ENCODE peak calls at places on chromosome 5, in eight cellular contexts. K, U, H, S, N, Q, W and M are unnamed samples.
A peak's percentile ranks its signal among the peaks of the same experiment; 100 is the strongest.

GRCh38 chr5:105907016-105907415 is 1763.7 kb downstream of the EFNA5 start:
- DNase-seq in Q (peak; percentile 32), K (no peak), H (no peak), N (no peak), U (no peak), S (no peak), W (no peak), M (peak; percentile 61)

GRCh38 chr5:1277331-1277730 is 17.5 kb downstream of the TERT start:
- DNase-seq in K (no peak), W (no peak), H (no peak), U (no peak), Q (no peak), N (no peak), S (no peak), M (no peak)

GRCh38 chr5:115267617-115268016 is 4.9 kb upstream of the PGGT1B start:
- DNase-seq in Q (peak; percentile 36), K (no peak), H (peak; percentile 85), W (no peak), U (no peak), N (no peak), S (peak; percentile 17), M (no peak)

GRCh38 chr5:167639213-167639612 is 652.2 kb upstream of the WWC1 start:
- DNase-seq in S (no peak), U (peak; percentile 32), W (no peak), Q (peak; percentile 79), H (peak; percentile 64), K (no peak), N (no peak), M (peak; percentile 70)

GRCh38 chr5:42858031-42858643 is 46.4 kb upstream of the SELENOP start:
- DNase-seq in U (no peak), H (peak; percentile 62), W (no peak), K (no peak), Q (peak; percentile 82), S (peak; percentile 64), N (no peak), M (no peak)

GRCh38 chr5:74638776-74639537 is 1.6 kb downstream of the ENC1 start:
- DNase-seq in H (peak; percentile 65), Q (peak; percentile 55), N (no peak), W (no peak), U (no peak), K (no peak), S (no peak), M (peak; percentile 52)

GRCh38 chr5:35990941-35991592 is at the start of gene UGT3A1:
- DNase-seq in N (no peak), U (no peak), S (no peak), W (no peak), H (no peak), Q (no peak), K (no peak), M (no peak)

GRCh38 chr5:72238712-72239445 is 81.2 kb downstream of the MRPS27 start:
- DNase-seq in H (no peak), N (no peak), Q (no peak), S (no peak), U (no peak), W (no peak), K (no peak), M (no peak)

GRCh38 chr5:1490360-1490759 is 33.4 kb downstream of the LPCAT1 start:
- DNase-seq in N (no peak), Q (no peak), H (no peak), W (no peak), U (no peak), K (no peak), S (no peak), M (no peak)

GRCh38 chr5:129228577-129228976 is 134.0 kb downstream of the ISOC1 start:
- DNase-seq in U (no peak), W (no peak), K (no peak), Q (no peak), S (no peak), H (no peak), N (no peak), M (no peak)

GRCh38 chr5:139204196-139204595 is 6.0 kb upstream of the SIL1 start:
- DNase-seq in H (no peak), Q (no peak), K (no peak), S (no peak), W (no peak), U (no peak), N (no peak), M (no peak)

GRCh38 chr5:76041863-76042262 is 41.3 kb upstream of the SV2C start:
- DNase-seq in K (no peak), W (no peak), H (peak; percentile 13), S (no peak), N (peak; percentile 51), Q (no peak), U (no peak), M (no peak)

GRCh38 chr5:76642390-76643040 is 19.3 kb upstream of the F2RL2 start:
- DNase-seq in Q (no peak), W (no peak), S (no peak), H (no peak), U (peak; percentile 58), N (no peak), K (no peak), M (no peak)

GRCh38 chr5:73591102-73591695 is 25.7 kb downstream of the UTP15 start:
- DNase-seq in S (peak; percentile 69), K (peak; percentile 54), Q (peak; percentile 95), U (peak; percentile 84), W (peak; percentile 88), N (no peak), H (peak; percentile 76), M (peak; percentile 94)

GRCh38 chr5:56964173-56964572 is 12.2 kb upstream of the MIER3 start:
- DNase-seq in H (peak; percentile 60), N (no peak), Q (no peak), S (no peak), W (no peak), K (no peak), U (no peak), M (peak; percentile 35)

GRCh38 chr5:95422842-95423241 is 31.7 kb downstream of the FAM81B start:
- DNase-seq in K (no peak), Q (peak; percentile 62), N (no peak), H (peak; percentile 50), W (no peak), U (no peak), S (peak; percentile 27), M (peak; percentile 8)

GRCh38 chr5:123599171-123599570 is 87.2 kb downstream of the CSNK1G3 start:
- DNase-seq in S (no peak), H (no peak), Q (peak; percentile 10), K (no peak), W (no peak), U (peak; percentile 15), N (no peak), M (peak; percentile 8)

GRCh38 chr5:5178580-5178979 is 38.5 kb downstream of the ADAMTS16 start:
- DNase-seq in Q (no peak), N (no peak), S (no peak), H (no peak), U (no peak), W (no peak), K (no peak), M (no peak)

GRCh38 chr5:154570572-154571324 is 92.7 kb upstream of the HAND1 start:
- DNase-seq in K (no peak), W (no peak), H (no peak), S (no peak), Q (no peak), N (no peak), U (no peak), M (no peak)

GRCh38 chr5:172833691-172834569 is at the start of gene ERGIC1:
- DNase-seq in H (peak; percentile 56), W (peak; percentile 84), N (peak; percentile 95), Q (peak; percentile 74), U (peak; percentile 67), K (peak; percentile 88), S (peak; percentile 78), M (peak; percentile 88)

GRCh38 chr5:130164966-130165365 is 260.7 kb downstream of the CHSY3 start:
- DNase-seq in Q (peak; percentile 78), S (peak; percentile 8), W (peak; percentile 10), K (no peak), H (peak; percentile 20), N (no peak), U (peak; percentile 55), M (peak; percentile 13)

DNA sequence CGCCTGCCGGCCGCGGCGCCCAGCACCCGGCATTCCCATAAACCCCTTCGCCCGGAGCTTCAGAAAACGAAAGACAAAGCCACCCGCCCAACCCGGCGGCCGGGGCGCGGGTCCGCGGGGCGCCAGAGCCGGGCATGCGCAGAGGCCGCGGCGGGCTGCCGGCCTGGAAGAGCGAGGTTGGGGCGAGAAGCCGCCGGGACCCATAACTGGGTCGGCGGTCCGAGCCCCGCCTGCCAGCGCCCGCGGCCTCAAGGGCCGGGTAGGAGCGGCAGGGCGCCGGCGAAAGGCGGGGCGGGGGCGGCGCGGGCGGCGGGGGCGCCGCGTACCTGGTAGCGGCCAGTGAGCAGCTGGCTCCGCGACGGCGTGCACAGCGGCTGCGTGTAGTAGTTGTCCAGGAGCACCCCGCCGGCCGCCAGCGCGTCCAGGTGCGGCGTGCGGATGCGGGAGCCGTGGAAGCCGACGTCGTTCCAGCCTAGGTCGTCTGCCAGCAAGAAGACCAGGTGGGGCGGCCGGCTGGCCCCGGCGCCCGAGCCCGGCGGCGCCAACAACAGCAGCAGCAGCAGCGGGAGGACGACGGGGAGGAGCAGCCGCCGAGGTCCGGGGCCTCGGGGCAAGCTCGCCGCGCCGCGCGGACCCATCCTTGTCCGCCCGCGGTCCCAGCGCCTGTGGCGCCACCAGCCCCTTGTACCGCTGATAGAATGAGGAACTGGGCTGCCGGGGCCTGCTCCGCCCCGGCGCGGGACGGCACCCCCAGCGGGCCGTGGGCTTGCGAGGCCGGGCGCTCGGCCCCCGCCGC is at the start of gene ARSB:
- DNase-seq in N (peak; percentile 93), W (peak; percentile 85), Q (peak; percentile 69), U (peak; percentile 78), S (peak; percentile 82), H (peak; percentile 67), K (peak; percentile 87), M (peak; percentile 81)
- TF ChIP-seq CTCF in N (peak; percentile 33), W (no peak), Q (peak; percentile 32), U (peak; percentile 60), S (peak; percentile 52), H (peak; percentile 53), K (peak; percentile 59), M (peak; percentile 42)

GRCh38 chr5:134436523-134437339 is 25.1 kb upstream of the CDKN2AIPNL start:
- DNase-seq in N (peak; percentile 93), H (peak; percentile 92), U (peak; percentile 87), S (peak; percentile 55), W (peak; percentile 75), Q (peak; percentile 96), K (peak; percentile 46), M (peak; percentile 77)
- H3K4me3 ChIP-seq in N (no peak overlapping the region), H (no peak overlapping the region), U (no peak overlapping the region), S (no peak overlapping the region), W (no peak overlapping the region), Q (no peak overlapping the region), K (no peak overlapping the region), M (no peak overlapping the region)

DNA sequence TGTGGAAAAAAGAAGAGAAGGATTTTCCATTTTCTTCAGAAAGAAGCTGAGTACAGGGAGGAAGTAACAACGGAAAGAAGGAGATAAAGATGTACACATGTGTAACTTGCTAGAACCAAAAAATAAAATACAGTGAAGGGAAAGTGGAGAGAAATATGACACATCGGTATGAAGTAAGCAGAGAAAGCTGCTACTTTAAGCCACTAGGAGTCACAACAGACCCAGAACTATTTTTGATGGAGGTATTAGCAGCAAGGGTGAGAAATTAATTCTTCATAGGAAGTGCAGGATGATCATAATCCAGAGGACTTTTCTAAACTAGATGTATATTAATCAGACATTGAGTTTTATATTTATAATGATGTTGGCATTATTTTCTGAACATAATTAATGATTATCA is 88.5 kb downstream of the FAM174A start:
- DNase-seq in W (peak; percentile 14), N (no peak), K (no peak), Q (peak; percentile 49), S (peak; percentile 24), H (peak; percentile 50), U (peak; percentile 38), M (peak; percentile 50)
- TF ChIP-seq CTCF in W (peak; percentile 49), N (peak; percentile 58), K (peak; percentile 49), Q (peak; percentile 71), S (peak; percentile 68), H (peak; percentile 46), U (peak; percentile 62), M (peak; percentile 75)

GRCh38 chr5:109016300-109016699 is 268.6 kb downstream of the FER start:
- DNase-seq in U (no peak), N (no peak), W (no peak), K (no peak), Q (no peak), H (no peak), S (no peak), M (peak; percentile 75)
- H3K4me3 ChIP-seq in U (no peak overlapping the region), N (no peak overlapping the region), W (no peak overlapping the region), K (no peak overlapping the region), Q (no peak overlapping the region), H (no peak overlapping the region), S (no peak overlapping the region), M (no peak overlapping the region)